ENCODE peak calls at places on chromosome 4, in five cellular contexts. V is T-helper 9 cell; D is lung microvascular endothelial cell; A is activated gamma-delta T cell treated with anti-CD3 and anti-CD28 coated beads, Interleukin-2, amount 50 U/mL, for 16 hours; I is activated CD4-positive, alpha-beta T cell treated with anti-CD3 and anti-CD28 coated beads, Interleukin-2, amount 50 U/mL, for 48 hours. T is an unnamed sample.

GRCh38 chr4:114226178-114226577 is 246.7 kb upstream of the ARSJ start:
- DNase-seq in I (no peak), V (no peak), A (no peak), D (no peak), T (no peak)

GRCh38 chr4:82713856-82714255 is 84.7 kb downstream of the SCD5 start:
- DNase-seq in I (no peak), D (no peak), A (no peak), V (no peak), T (no peak)

GRCh38 chr4:139782926-139783542 is 117.4 kb downstream of the MGST2 start:
- DNase-seq in A (no peak), D (no peak), I (no peak), V (no peak), T (no peak)

GRCh38 chr4:155822572-155822971 is 43.5 kb downstream of the ASIC5 start:
- DNase-seq in V (no peak), A (no peak), D (no peak), I (no peak), T (no peak)

GRCh38 chr4:40686081-40686913 is 56.6 kb upstream of the RBM47 start:
- DNase-seq in A (no peak), D (no peak), I (no peak), V (no peak), T (no peak)

GRCh38 chr4:134313591-134313990 is 112.0 kb upstream of the PABPC4L start:
- DNase-seq in I (no peak), V (no peak), D (no peak), A (no peak), T (peak)

GRCh38 chr4:123438031-123438430 is 41.4 kb downstream of the SPRY1 start:
- DNase-seq in A (no peak), D (no peak), I (no peak), V (no peak), T (no peak)

GRCh38 chr4:110059556-110060191 is 138.7 kb downstream of the ELOVL6 start:
- DNase-seq in I (no peak), D (peak), A (no peak), V (no peak), T (peak)

GRCh38 chr4:98838977-98839618 is 89.8 kb downstream of the EIF4E start:
- DNase-seq in A (no peak), V (no peak), D (peak), I (no peak), T (peak)

GRCh38 chr4:150181536-150181935 is 103.3 kb downstream of the DCLK2 start:
- DNase-seq in V (no peak), D (peak), I (no peak), A (no peak), T (peak)

GRCh38 chr4:98976716-98977115 is 18.8 kb upstream of the METAP1 start:
- DNase-seq in V (no peak), A (no peak), I (no peak), D (no peak), T (peak)

GRCh38 chr4:7500404-7500803 is 65.7 kb upstream of the PSAPL1 start:
- DNase-seq in V (no peak), A (no peak), I (no peak), D (no peak), T (no peak)

GRCh38 chr4:122150896-122151295 is 1.2 kb upstream of the BLTP1 start:
- DNase-seq in D (no peak), I (no peak), V (no peak), A (no peak), T (no peak)

GRCh38 chr4:23837366-23837765 is 52.5 kb downstream of the PPARGC1A start:
- DNase-seq in V (no peak), I (no peak), D (no peak), A (no peak), T (no peak)

GRCh38 chr4:153541426-153542096 is 75.4 kb downstream of the TMEM131L start:
- DNase-seq in V (no peak), I (peak), A (no peak), D (peak), T (no peak)

GRCh38 chr4:10085386-10085785 is 31.2 kb downstream of the WDR1 start:
- DNase-seq in A (no peak), D (no peak), V (no peak), I (no peak), T (no peak)

GRCh38 chr4:17494258-17494657 is 17.6 kb downstream of the QDPR start:
- DNase-seq in A (no peak), I (no peak), D (peak), V (no peak), T (peak)

GRCh38 chr4:156113138-156113537 is 159.5 kb upstream of the CTSO start:
- DNase-seq in I (no peak), V (no peak), A (no peak), D (no peak), T (no peak)

GRCh38 chr4:146095091-146095690 is 80.3 kb upstream of the LSM6 start:
- DNase-seq in I (peak), A (no peak), V (no peak), D (peak), T (peak)

GRCh38 chr4:130028552-130028951 is 932.6 kb downstream of the C4orf33 start:
- DNase-seq in V (no peak), A (no peak), I (no peak), D (no peak), T (no peak)

GRCh38 chr4:15149234-15149841 is 147.1 kb downstream of the CPEB2 start:
- DNase-seq in A (no peak), I (no peak), V (no peak), D (no peak), T (no peak)

GRCh38 chr4:6391852-6392188 is 80.6 kb downstream of the PPP2R2C start:
- DNase-seq in D (no peak), I (no peak), V (no peak), A (no peak), T (no peak)

GRCh38 chr4:127355738-127356137 is 277.0 kb upstream of the INTU start:
- DNase-seq in V (no peak), D (no peak), I (no peak), A (no peak), T (no peak)

GRCh38 chr4:2937146-2937857 is 25.9 kb downstream of the NOP14 start:
- DNase-seq in D (no peak), A (no peak), V (no peak), I (peak), T (no peak)

GRCh38 chr4:124641715-124642380 is 70.7 kb downstream of the ANKRD50 start:
- DNase-seq in D (peak), A (no peak), I (no peak), V (no peak), T (peak)

GRCh38 chr4:58435871-58436270 is 1325.7 kb upstream of the IGFBP7 start:
- DNase-seq in V (no peak), I (no peak), D (no peak), A (no peak), T (no peak)